ENCODE peak calls at places on chromosome 1, in nine cellular contexts. T is psoas muscle, D is breast epithelium, Y is MM.1S, S is K562, I is left lung, O is tibial nerve, V is lung, L is esophagus muscularis mucosa. G is an unnamed sample.

GRCh38 chr1:156368889-156369684 is at the start of gene RHBG:
- DNase-seq in T (peak; percentile 27), D (peak; percentile 29), Y (peak; percentile 71), S (peak; percentile 75), I (peak; percentile 89), O (no peak), V (peak; percentile 56), L (no peak), G (peak; percentile 35)

GRCh38 chr1:163203561-163203960 is 845 bp upstream of the RGS5 start:
- DNase-seq in T (no peak), D (no peak), Y (no peak), S (no peak), I (no peak), O (no peak), V (no peak), L (no peak), G (no peak)

GRCh38 chr1:27238032-27238431 is 3.6 kb downstream of the WDTC1 start:
- DNase-seq in T (no peak), D (no peak), Y (no peak), S (no peak), I (no peak), O (no peak), V (no peak), L (no peak), G (no peak)

GRCh38 chr1:167171286-167171929 is 49.3 kb upstream of the POU2F1 start:
- DNase-seq in T (no peak), D (no peak), Y (no peak), S (no peak), I (no peak), O (no peak), V (no peak), L (no peak), G (no peak)

GRCh38 chr1:221695346-221695745 is 46.5 kb downstream of the DUSP10 start:
- DNase-seq in T (no peak), D (no peak), Y (no peak), S (no peak), I (no peak), O (no peak), V (no peak), L (no peak), G (no peak)

GRCh38 chr1:217881131-217881543 is 250.0 kb downstream of the SPATA17 start:
- DNase-seq in T (no peak), D (no peak), Y (no peak), S (no peak), I (no peak), O (no peak), V (no peak), L (no peak), G (no peak)

GRCh38 chr1:21818661-21819060 is 6.6 kb downstream of the LDLRAD2 start:
- DNase-seq in T (peak; percentile 42), D (no peak), Y (peak; percentile 59), S (peak; percentile 99), I (no peak), O (no peak), V (no peak), L (no peak), G (peak; percentile 45)

GRCh38 chr1:9905010-9905409 is 5.1 kb downstream of the CTNNBIP1 start:
- DNase-seq in T (no peak), D (no peak), Y (no peak), S (no peak), I (no peak), O (no peak), V (no peak), L (no peak), G (no peak)

GRCh38 chr1:228073870-228074545 is 8.5 kb upstream of the ARF1 start:
- DNase-seq in T (no peak), D (no peak), Y (no peak), S (peak; percentile 63), I (no peak), O (no peak), V (no peak), L (no peak), G (peak; percentile 15)

GRCh38 chr1:108096089-108096488 is 104.1 kb downstream of the SLC25A24 start:
- DNase-seq in T (no peak), D (no peak), Y (no peak), S (no peak), I (no peak), O (no peak), V (no peak), L (no peak), G (no peak)

GRCh38 chr1:88731475-88731874 is 47.4 kb downstream of the PKN2 start:
- DNase-seq in T (no peak), D (no peak), Y (no peak), S (no peak), I (no peak), O (peak; percentile 11), V (no peak), L (no peak), G (no peak)

GRCh38 chr1:117142200-117142599 is 20.7 kb upstream of the TRIM45 start:
- DNase-seq in T (no peak), D (no peak), Y (no peak), S (no peak), I (no peak), O (no peak), V (no peak), L (no peak), G (no peak)

GRCh38 chr1:2633936-2634491 is 1.2 kb upstream of the MMEL1 start:
- DNase-seq in T (no peak), D (no peak), Y (no peak), S (no peak), I (no peak), O (no peak), V (no peak), L (no peak), G (no peak)

GRCh38 chr1:172669011-172669410 is 10.1 kb downstream of the FASLG start:
- DNase-seq in T (no peak), D (no peak), Y (no peak), S (no peak), I (no peak), O (no peak), V (no peak), L (no peak), G (no peak)

GRCh38 chr1:85243336-85243735 is 16.1 kb downstream of the C1orf52 start:
- DNase-seq in T (no peak), D (no peak), Y (no peak), S (no peak), I (no peak), O (no peak), V (no peak), L (no peak), G (no peak)

GRCh38 chr1:85237613-85238012 is 21.8 kb downstream of the C1orf52 start:
- DNase-seq in T (no peak), D (no peak), Y (no peak), S (no peak), I (no peak), O (no peak), V (no peak), L (no peak), G (no peak)

GRCh38 chr1:85244271-85245053 is 15.0 kb downstream of the C1orf52 start:
- DNase-seq in T (no peak), D (no peak), Y (no peak), S (no peak), I (no peak), O (no peak), V (no peak), L (no peak), G (no peak)

GRCh38 chr1:85240174-85240601 is 19.3 kb downstream of the C1orf52 start:
- DNase-seq in T (no peak), D (no peak), Y (no peak), S (no peak), I (peak; percentile 61), O (no peak), V (no peak), L (no peak), G (no peak)

GRCh38 chr1:85240659-85241058 is 18.8 kb downstream of the C1orf52 start:
- DNase-seq in T (no peak), D (no peak), Y (no peak), S (no peak), I (no peak), O (no peak), V (no peak), L (no peak), G (no peak)
- H3K27ac ChIP-seq in T (no peak overlapping the region), D (no peak overlapping the region), Y (no peak overlapping the region), S (no peak overlapping the region), I (no peak overlapping the region), O (no peak overlapping the region), V (no peak overlapping the region), L (peak overlapping the region; percentile 67), G (no peak overlapping the region)

DNA sequence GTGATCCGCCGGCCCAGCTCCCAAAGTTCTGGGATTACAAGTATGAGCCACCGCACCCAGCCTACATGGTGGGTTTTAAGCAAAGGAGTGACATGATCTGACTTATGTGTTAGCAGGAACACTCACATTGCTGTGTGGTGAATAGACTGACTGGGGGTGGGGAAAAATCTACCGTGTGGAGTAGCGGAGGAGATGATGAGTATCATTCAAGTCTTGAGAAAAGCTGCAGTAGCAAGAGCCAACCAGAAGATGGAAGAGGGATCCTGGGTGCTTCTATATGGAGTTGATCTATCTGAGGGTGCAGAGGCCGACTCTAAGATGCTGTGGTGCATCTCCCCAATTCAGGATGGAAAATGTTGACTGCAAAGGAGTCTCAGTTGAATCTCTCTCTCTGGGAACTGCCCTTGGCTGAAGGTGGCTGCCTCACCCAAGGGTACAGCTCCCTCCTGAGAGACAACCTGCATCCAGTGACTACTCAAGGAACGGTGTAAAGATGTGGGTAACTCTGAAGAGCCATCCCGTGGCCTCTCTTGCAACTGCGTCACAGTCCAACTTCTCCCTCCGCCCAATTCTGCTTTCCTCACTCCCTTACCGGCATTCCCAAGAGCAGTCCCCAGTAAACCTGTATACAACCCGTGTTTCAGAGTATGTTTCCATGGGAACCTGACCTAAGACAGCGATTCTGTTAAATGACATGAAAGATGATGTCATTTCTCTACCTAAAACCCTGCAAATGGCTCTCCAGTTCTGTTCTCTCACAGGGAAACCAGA is 7.4 kb upstream of the B3GALNT2 start:
- DNase-seq in T (no peak), D (no peak), Y (no peak), S (no peak), I (no peak), O (no peak), V (no peak), L (no peak), G (no peak)
- TF ChIP-seq CTCF in T (no peak), D (no peak), Y (no peak), S (peak; percentile 39), I (no peak), O (no peak), V (no peak), L (no peak), G (no peak)

DNA sequence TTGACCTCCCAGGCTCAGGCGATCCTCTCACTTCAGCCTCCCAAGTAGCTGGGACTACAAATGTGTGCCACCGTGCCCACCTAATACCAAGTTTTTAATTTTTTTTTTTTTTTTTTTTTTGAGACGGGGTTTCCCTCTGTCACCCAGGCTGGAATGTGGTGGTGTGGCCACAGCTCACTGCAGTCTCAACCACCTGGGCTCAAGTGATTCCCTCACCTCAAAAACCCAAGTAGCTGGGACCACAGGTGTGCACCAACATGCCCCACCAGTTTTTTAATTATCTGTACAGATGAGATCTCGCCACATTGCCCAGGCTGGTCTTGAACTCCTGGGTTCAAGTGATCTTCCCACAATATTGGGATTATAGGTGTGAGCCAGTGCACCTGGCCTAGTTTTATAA is 22.7 kb downstream of the PTP4A2 start:
- DNase-seq in T (no peak), D (no peak), Y (no peak), S (no peak), I (no peak), O (no peak), V (no peak), L (no peak), G (no peak)
- H3K36me3 ChIP-seq in T (no peaks in the 10 kb centered on the region), D (no peaks in the 10 kb centered on the region), Y (peaks cover 4% of the 10 kb centered on the region), S (peaks cover 91% of the 10 kb centered on the region), I (no peaks in the 10 kb centered on the region), O (peaks cover 65% of the 10 kb centered on the region), V (peaks cover 28% of the 10 kb centered on the region), L (peaks cover 39% of the 10 kb centered on the region), G (peaks cover 66% of the 10 kb centered on the region)

GRCh38 chr1:178739285-178740045 is 14.4 kb downstream of the RALGPS2 start:
- DNase-seq in T (no peak), D (no peak), Y (no peak), S (no peak), I (no peak), O (no peak), V (no peak), L (no peak), G (no peak)
- H3K27ac ChIP-seq in T (no peak overlapping the region), D (no peak overlapping the region), Y (no peak overlapping the region), S (no peak overlapping the region), I (no peak overlapping the region), O (no peak overlapping the region), V (no peak overlapping the region), L (no peak overlapping the region), G (no peak overlapping the region)